ENCODE peak calls at places on chromosomes 12 and 14, in eight cellular contexts. S is ascending aorta, W is fibroblast of mammary gland, F is tibial artery, A is OCI-LY7, X is prostate gland, M is choroid plexus epithelial cell, O is left ventricle myocardium inferior. H is an unnamed sample.

GRCh38 chr12:14774944-14775651 is 28.2 kb downstream of the WBP11 start:
- DNase-seq in A (peak; percentile 49), M (peak; percentile 65), O (peak; percentile 31), X (peak; percentile 53), S (no peak), F (peak; percentile 77), W (peak; percentile 72), H (no peak)

GRCh38 chr12:4830568-4830967 is 79.1 kb upstream of the KCNA1 start:
- DNase-seq in S (no peak), A (no peak), W (no peak), F (no peak), O (no peak), M (no peak), X (no peak), H (no peak)

GRCh38 chr12:40015360-40015759 is 90.5 kb downstream of the SLC2A13 start:
- DNase-seq in S (no peak), W (peak; percentile 43), F (no peak), X (no peak), O (no peak), M (no peak), A (no peak), H (no peak)

GRCh38 chr14:105474478-105475268 is at the start of gene CRIP2:
- DNase-seq in W (no peak), O (peak; percentile 77), S (no peak), M (no peak), F (peak; percentile 78), X (no peak), A (no peak), H (no peak)

GRCh38 chr14:65927871-65928270 is 515.3 kb downstream of the FUT8 start:
- DNase-seq in M (no peak), S (no peak), W (no peak), O (no peak), X (no peak), F (no peak), A (no peak), H (no peak)

GRCh38 chr14:106185837-106186233 is 659.5 kb downstream of the TMEM121 start:
- DNase-seq in O (no peak), W (no peak), A (peak; percentile 87), M (no peak), X (no peak), F (no peak), S (no peak), H (no peak)

GRCh38 chr14:67232066-67232465 is 9.2 kb upstream of the PALS1 start:
- DNase-seq in X (no peak), O (no peak), M (no peak), S (no peak), W (no peak), A (no peak), F (no peak), H (no peak)

GRCh38 chr12:74801625-74802024 is 264.0 kb downstream of the ATXN7L3B start:
- DNase-seq in F (no peak), S (no peak), M (peak; percentile 36), W (peak; percentile 4), X (no peak), O (no peak), A (no peak), H (no peak)

GRCh38 chr14:103697601-103698379 is 17.5 kb downstream of the XRCC3 start:
- DNase-seq in F (no peak), A (no peak), X (no peak), M (no peak), W (no peak), O (peak; percentile 15), S (no peak), H (no peak)

GRCh38 chr12:5295966-5296365 is 135.9 kb upstream of the NTF3 start:
- DNase-seq in X (no peak), F (no peak), M (no peak), A (no peak), O (no peak), W (no peak), S (no peak), H (no peak)

GRCh38 chr14:75340921-75341320 is 62.3 kb downstream of the FOS start:
- DNase-seq in O (peak; percentile 92), M (peak; percentile 66), S (peak; percentile 66), F (peak; percentile 94), W (peak; percentile 82), X (peak; percentile 30), A (peak; percentile 14), H (no peak)

GRCh38 chr14:78509516-78509915 is 339.3 kb downstream of the NRXN3 start:
- DNase-seq in F (no peak), W (no peak), M (no peak), S (no peak), A (no peak), O (no peak), X (no peak), H (no peak)

GRCh38 chr12:108630481-108631207 is 3.0 kb downstream of the SELPLG start:
- DNase-seq in X (no peak), A (peak; percentile 47), S (no peak), O (no peak), W (peak; percentile 66), M (peak; percentile 44), F (no peak), H (peak; percentile 73)

GRCh38 chr14:28141662-28142061 is 624.9 kb upstream of the FOXG1 start:
- DNase-seq in F (no peak), M (no peak), W (no peak), X (no peak), A (no peak), S (no peak), O (no peak), H (no peak)

GRCh38 chr14:53399057-53399456 is 245.9 kb upstream of the DDHD1 start:
- DNase-seq in M (peak; percentile 82), X (no peak), A (no peak), W (peak; percentile 69), S (no peak), O (no peak), F (no peak), H (no peak)
- TF ChIP-seq CTCF in M (peak; percentile 59), X (no peak), A (peak; percentile 62), W (peak; percentile 26), S (no peak), O (no peak), F (no peak), H (no peak)

GRCh38 chr14:30893819-30894218 is 19.5 kb downstream of the COCH start:
- DNase-seq in F (no peak), M (no peak), S (no peak), A (no peak), X (no peak), W (no peak), O (no peak), H (no peak)
- H3K4me3 ChIP-seq in F (no peak overlapping the region), M (no peak overlapping the region), S (no peak overlapping the region), A (no peak overlapping the region), X (no peak overlapping the region), W (no peak overlapping the region), O (no peak overlapping the region), H (no peak overlapping the region)

GRCh38 chr12:13486794-13487193 is 290.3 kb downstream of the EMP1 start:
- DNase-seq in A (no peak), F (no peak), W (no peak), M (no peak), O (no peak), S (no peak), X (no peak), H (no peak)

GRCh38 chr12:13487326-13487725 is 290.8 kb downstream of the EMP1 start:
- DNase-seq in M (no peak), S (no peak), X (no peak), O (no peak), F (no peak), W (no peak), A (no peak), H (no peak)

DNA sequence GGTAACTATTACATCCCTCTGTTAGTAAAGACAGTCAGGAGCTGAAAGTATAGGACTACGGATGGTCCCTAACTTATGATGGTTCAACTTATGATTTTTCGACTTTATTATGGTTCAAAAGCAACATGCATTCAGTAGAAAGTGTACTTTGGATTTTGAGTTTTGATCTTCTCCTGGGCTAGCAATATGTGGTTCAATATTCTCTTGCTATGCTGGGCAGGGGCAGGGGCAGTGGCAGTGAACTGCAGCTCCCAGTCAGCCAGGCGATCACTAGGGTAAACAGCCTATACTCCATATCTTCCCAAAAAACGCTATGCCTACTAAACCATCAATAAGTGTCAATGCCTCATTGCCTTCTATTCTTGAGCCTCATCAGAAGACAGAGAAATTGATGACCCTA is 292.7 kb downstream of the EMP1 start:
- DNase-seq in F (no peak), S (no peak), W (no peak), M (no peak), X (no peak), A (no peak), O (no peak), H (no peak)
- TF ChIP-seq CTCF in F (no peak), S (no peak), W (no peak), M (no peak), X (no peak), A (no peak), O (no peak), H (no peak)

GRCh38 chr14:24999157-24999556 is 50.8 kb downstream of the STXBP6 start:
- DNase-seq in A (no peak), F (no peak), X (no peak), S (no peak), W (no peak), O (no peak), M (no peak), H (no peak)

GRCh38 chr14:24997335-24997734 is 52.6 kb downstream of the STXBP6 start:
- DNase-seq in A (no peak), X (no peak), S (no peak), F (no peak), O (no peak), M (no peak), W (no peak), H (no peak)

GRCh38 chr14:24993631-24994030 is 56.3 kb downstream of the STXBP6 start:
- DNase-seq in O (no peak), W (no peak), M (no peak), S (no peak), F (no peak), A (no peak), X (no peak), H (no peak)

GRCh38 chr14:24995016-24995415 is 54.9 kb downstream of the STXBP6 start:
- DNase-seq in W (no peak), O (no peak), S (no peak), F (no peak), A (no peak), M (no peak), X (no peak), H (no peak)

DNA sequence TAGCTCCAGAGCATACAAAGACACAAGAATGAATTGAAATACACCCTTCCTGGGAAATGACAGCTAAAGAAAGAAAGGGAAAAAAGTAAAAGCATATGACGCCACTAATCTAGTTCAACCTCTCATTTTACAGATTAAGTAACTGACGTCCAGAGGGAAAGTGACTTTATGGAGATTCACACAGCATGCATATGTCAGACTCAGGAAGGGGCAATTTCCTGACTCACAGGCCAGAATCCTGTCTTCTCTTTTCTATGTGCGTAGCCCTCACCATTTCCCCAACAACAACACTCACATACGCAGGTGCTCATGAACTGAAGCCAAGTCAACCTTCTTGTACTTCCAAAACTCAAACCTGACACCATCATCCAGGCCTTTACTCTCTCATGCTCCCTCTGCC is 53.0 kb downstream of the STXBP6 start:
- DNase-seq in S (no peak), M (no peak), X (no peak), F (no peak), O (no peak), W (no peak), A (no peak), H (no peak)
- H3K4me3 ChIP-seq in S (no peak overlapping the region), M (no peak overlapping the region), X (no peak overlapping the region), F (no peak overlapping the region), O (no peak overlapping the region), W (no peak overlapping the region), A (no peak overlapping the region), H (no peak overlapping the region)

H was measured in HFF-Myc.